ENCODE peak calls at places on chromosome 6, in five cellular contexts. A, I, P, G and E are unnamed samples.

GRCh38 chr6:119283214-119283613 is 66.3 kb downstream of the MAN1A1 start:
- DNase-seq in A (no peak), I (no peak), P (no peak), G (no peak), E (no peak)

GRCh38 chr6:156767603-156768467 is 9.3 kb upstream of the ARID1B start:
- DNase-seq in A (no peak), I (no peak), P (no peak), G (no peak), E (no peak)

GRCh38 chr6:34671801-34672656 is 24.5 kb downstream of the ILRUN start:
- DNase-seq in A (peak), I (peak), P (peak), G (peak), E (peak)

GRCh38 chr6:143248359-143248758 is 187.7 kb downstream of the AIG1 start:
- DNase-seq in A (no peak), I (no peak), P (no peak), G (no peak), E (no peak)

GRCh38 chr6:148530394-148530923 is 187.8 kb downstream of the SASH1 start:
- DNase-seq in A (no peak), I (no peak), P (peak), G (no peak), E (peak)

GRCh38 chr6:160248538-160248937 is 10.1 kb downstream of the SLC22A2 start:
- DNase-seq in A (no peak), I (no peak), P (peak), G (no peak), E (peak)

GRCh38 chr6:31752739-31753319 is 9.6 kb upstream of the SAPCD1 start:
- DNase-seq in A (no peak), I (no peak), P (peak), G (no peak), E (peak)

GRCh38 chr6:2346078-2346477 is 100.7 kb upstream of the GMDS start:
- DNase-seq in A (no peak), I (no peak), P (no peak), G (no peak), E (no peak)

GRCh38 chr6:84804720-84805119 is 40.3 kb upstream of the TBX18 start:
- DNase-seq in A (no peak), I (no peak), P (peak), G (no peak), E (peak)

GRCh38 chr6:28737750-28738395 is 185.9 kb downstream of the TRIM27 start:
- DNase-seq in A (no peak), I (no peak), P (no peak), G (no peak), E (no peak)